ENCODE peak calls at places on chromosome 22, in five cellular contexts. K is fibroblast of lung, P is right lobe of liver, E is cardiac muscle cell, G is AG04450. A is an unnamed sample.

GRCh38 chr22:49281467-49282340 is 546.0 kb downstream of the BRD1 start:
- DNase-seq in K (no peak), P (no peak), E (no peak), G (no peak), A (no peak)

GRCh38 chr22:31734512-31734911 is 15.4 kb downstream of the PRR14L start:
- DNase-seq in K (peak), P (no peak), E (peak), G (peak), A (no peak)

GRCh38 chr22:40449676-40450035 is 79.3 kb downstream of the SGSM3 start:
- DNase-seq in K (peak), P (no peak), E (peak), G (no peak), A (no peak)

GRCh38 chr22:28171135-28171534 is 252.1 kb upstream of the PITPNB start:
- DNase-seq in K (peak), P (no peak), E (peak), G (no peak), A (no peak)

GRCh38 chr22:28920757-28921584 is 37.6 kb downstream of the ZNRF3 start:
- DNase-seq in K (no peak), P (no peak), E (no peak), G (no peak), A (no peak)

GRCh38 chr22:28935713-28936112 is 52.3 kb downstream of the ZNRF3 start:
- DNase-seq in K (no peak), P (no peak), E (no peak), G (no peak), A (no peak)

GRCh38 chr22:21972293-21972779 is 10.3 kb downstream of the TOP3B start:
- DNase-seq in K (peak), P (no peak), E (peak), G (no peak), A (peak)

GRCh38 chr22:20438678-20439492 is 1.3 kb upstream of the SCARF2 start:
- DNase-seq in K (no peak), P (no peak), E (no peak), G (no peak), A (no peak)

GRCh38 chr22:19962246-19962908 is 20.8 kb upstream of the TXNRD2 start:
- DNase-seq in K (peak), P (peak), E (peak), G (no peak), A (peak)

GRCh38 chr22:50115693-50116092 is 25.9 kb downstream of the MOV10L1 start:
- DNase-seq in K (peak), P (no peak), E (peak), G (no peak), A (peak)

GRCh38 chr22:49013707-49014106 is 814.0 kb downstream of the BRD1 start:
- DNase-seq in K (no peak), P (peak), E (no peak), G (no peak), A (no peak)

GRCh38 chr22:28907311-28908008 is 24.1 kb downstream of the ZNRF3 start:
- DNase-seq in K (no peak), P (no peak), E (no peak), G (no peak), A (no peak)

GRCh38 chr22:20448630-20449029 is 11.0 kb upstream of the SCARF2 start:
- DNase-seq in K (no peak), P (no peak), E (no peak), G (no peak), A (no peak)

GRCh38 chr22:21013742-21014201 is 1.2 kb upstream of the P2RX6 start:
- DNase-seq in K (no peak), P (no peak), E (no peak), G (no peak), A (no peak)

GRCh38 chr22:24996420-24996952 is 44.0 kb downstream of the KIAA1671 start:
- DNase-seq in K (peak), P (no peak), E (peak), G (no peak), A (peak)

GRCh38 chr22:17578129-17578754 is 14.9 kb downstream of the SLC25A18 start:
- DNase-seq in K (peak), P (peak), E (peak), G (no peak), A (peak)

GRCh38 chr22:39683639-39684038 is 113.1 kb downstream of the CACNA1I start:
- DNase-seq in K (no peak), P (no peak), E (no peak), G (no peak), A (no peak)

GRCh38 chr22:44676441-44677298 is 25.3 kb upstream of the PRR5 start:
- DNase-seq in K (no peak), P (no peak), E (peak), G (no peak), A (no peak)
- H3K4me3 ChIP-seq in K (no peak), P (peak), E (no peak), G (no peak), A (no peak)

GRCh38 chr22:33380789-33381530 is 322.8 kb upstream of the SYN3 start:
- DNase-seq in K (peak), P (no peak), E (peak), G (peak), A (no peak)
- H3K27ac ChIP-seq in K (no peak), P (no peak), E (no peak), G (peak), A (no peak)

GRCh38 chr22:33908201-33909074 is 11.8 kb downstream of the LARGE1 start:
- DNase-seq in K (no peak), P (no peak), E (no peak), G (no peak), A (no peak)
- H3K4me3 ChIP-seq in K (no peak), P (no peak), E (no peak), G (no peak), A (no peak)

GRCh38 chr22:30511109-30511508 is 5.6 kb upstream of the SEC14L4 start:
- DNase-seq in K (no peak), P (no peak), E (no peak), G (no peak), A (no peak)

GRCh38 chr22:30511903-30512302 is 6.4 kb upstream of the SEC14L4 start:
- DNase-seq in K (no peak), P (no peak), E (no peak), G (no peak), A (no peak)

GRCh38 chr22:30516273-30516672 is 10.8 kb upstream of the SEC14L4 start:
- DNase-seq in K (no peak), P (no peak), E (no peak), G (no peak), A (no peak)

GRCh38 chr22:30514252-30514651 is 8.8 kb upstream of the SEC14L4 start:
- DNase-seq in K (no peak), P (no peak), E (no peak), G (no peak), A (no peak)

DNA sequence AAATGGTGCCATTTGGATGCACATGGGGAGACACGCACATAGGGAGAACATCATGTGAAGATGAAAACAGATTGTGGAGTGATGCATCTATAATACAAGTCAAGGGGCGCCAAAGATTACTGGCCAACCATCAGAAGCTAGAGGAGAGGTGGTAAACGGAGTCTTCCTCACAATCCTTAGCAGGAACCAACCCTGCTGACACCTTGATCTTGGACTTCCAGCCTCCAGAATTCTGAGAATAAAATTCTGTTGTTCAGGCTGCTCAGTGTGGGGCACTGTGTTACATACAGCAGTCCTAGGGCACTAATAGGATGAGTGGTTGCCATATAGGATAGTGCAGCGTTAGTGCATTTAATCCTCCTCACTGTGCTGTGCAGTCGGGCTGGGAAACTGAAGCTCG is 8.0 kb upstream of the SEC14L4 start:
- DNase-seq in K (no peak), P (no peak), E (no peak), G (no peak), A (no peak)
- H3K27ac ChIP-seq in K (no peak), P (no peak), E (no peak), G (no peak), A (no peak)

DNA sequence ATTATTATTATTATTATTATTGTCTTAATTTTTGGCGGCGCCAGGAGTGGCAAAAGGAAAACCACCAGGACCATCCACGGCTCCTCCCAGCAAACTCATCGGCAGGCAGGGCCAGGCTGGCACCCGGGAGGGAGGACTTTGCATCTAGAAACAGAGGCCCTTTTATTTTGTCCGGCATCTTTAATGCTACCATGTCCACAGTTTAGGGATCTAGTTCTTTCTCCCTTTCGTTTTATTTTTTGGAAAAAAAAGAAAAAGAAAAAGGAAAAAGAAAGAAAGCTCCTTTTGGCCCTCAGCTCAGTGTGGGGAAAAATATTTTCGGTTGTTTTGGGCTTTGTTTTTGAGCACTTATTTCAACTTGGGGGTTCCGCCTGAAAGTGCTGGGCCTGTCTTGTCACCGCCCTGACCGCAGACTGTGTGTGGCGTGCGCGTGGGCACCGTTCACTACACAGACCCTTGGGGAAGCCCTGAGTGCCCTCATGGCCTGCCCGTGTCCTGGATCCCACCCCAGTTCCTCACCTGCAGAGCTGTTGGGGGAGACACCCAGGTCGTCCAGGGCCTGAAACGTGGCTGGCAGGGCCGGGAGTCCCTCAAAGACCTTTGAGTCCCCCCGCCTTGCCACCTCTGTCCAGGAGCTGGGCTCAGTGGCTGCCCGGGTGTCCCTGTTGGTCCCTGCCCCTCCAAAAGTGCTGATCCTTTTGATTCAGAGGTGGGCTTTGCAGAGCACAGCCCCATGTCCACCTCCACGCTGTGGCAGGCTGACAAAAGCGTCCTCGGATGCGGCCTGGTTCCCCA is 69.1 kb upstream of the PPARA start:
- DNase-seq in K (no peak), P (peak), E (no peak), G (no peak), A (no peak)
- H3K4me3 ChIP-seq in K (peak), P (peak), E (no peak), G (peak), A (no peak)

GRCh38 chr22:36405221-36405631 is 17.5 kb upstream of the MYH9 start:
- DNase-seq in K (no peak), P (no peak), E (no peak), G (no peak), A (no peak)
- H3K27ac ChIP-seq in K (no peak), P (peak), E (no peak), G (no peak), A (no peak)

GRCh38 chr22:47153854-47154542 is 391.5 kb downstream of the TBC1D22A start:
- DNase-seq in K (no peak), P (no peak), E (no peak), G (no peak), A (no peak)
- H3K4me3 ChIP-seq in K (no peak), P (no peak), E (no peak), G (peak), A (no peak)

DNA sequence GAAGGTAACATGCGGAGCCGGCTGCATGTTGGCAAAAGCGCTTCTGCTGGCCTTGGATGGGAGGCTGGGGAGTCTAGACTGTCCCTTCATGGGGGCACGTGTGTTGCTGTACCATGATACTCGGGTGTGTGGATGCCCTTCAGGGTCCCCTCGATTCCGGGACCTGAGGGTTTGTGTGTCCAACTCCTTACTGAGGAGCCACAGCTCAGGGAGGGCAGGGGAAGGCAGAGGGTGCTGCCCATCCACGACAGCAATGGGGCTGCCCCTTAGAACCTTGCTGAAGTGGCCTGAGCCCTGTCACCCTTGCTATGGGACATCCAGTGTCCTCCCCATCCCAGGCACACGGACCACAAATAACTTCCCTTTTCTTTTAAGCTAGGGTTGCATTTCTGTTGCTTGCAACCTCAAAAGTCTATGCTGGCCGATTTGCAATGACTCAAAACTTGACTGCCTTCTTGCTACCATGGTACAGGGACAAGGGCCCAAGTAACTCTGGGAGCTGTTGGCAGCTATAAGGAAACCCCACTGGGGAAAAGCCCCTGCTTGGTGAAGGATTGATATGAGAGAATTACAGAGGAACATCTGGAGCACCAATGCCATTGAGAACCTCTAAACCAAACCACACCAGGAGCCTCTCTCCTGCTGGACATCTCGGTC is 43.8 kb downstream of the RTL6 start:
- DNase-seq in K (no peak), P (no peak), E (no peak), G (no peak), A (no peak)
- H3K27ac ChIP-seq in K (no peak), P (no peak), E (no peak), G (no peak), A (no peak)

GRCh38 chr22:41863472-41863871 is 30.6 kb downstream of the SREBF2 start:
- DNase-seq in K (peak), P (no peak), E (no peak), G (no peak), A (no peak)
- H3K4me3 ChIP-seq in K (no peak), P (no peak), E (no peak), G (no peak), A (no peak)

GRCh38 chr22:23398701-23399366 is 181.3 kb downstream of the IGLL1 start:
- DNase-seq in K (no peak), P (no peak), E (no peak), G (no peak), A (no peak)

GRCh38 chr22:23396362-23397007 is 183.6 kb downstream of the IGLL1 start:
- DNase-seq in K (no peak), P (no peak), E (no peak), G (no peak), A (no peak)

GRCh38 chr22:23397618-23398567 is 182.2 kb downstream of the IGLL1 start:
- DNase-seq in K (no peak), P (no peak), E (no peak), G (no peak), A (no peak)

GRCh38 chr22:23395476-23396361 is 184.4 kb downstream of the IGLL1 start:
- DNase-seq in K (no peak), P (no peak), E (no peak), G (no peak), A (no peak)

DNA sequence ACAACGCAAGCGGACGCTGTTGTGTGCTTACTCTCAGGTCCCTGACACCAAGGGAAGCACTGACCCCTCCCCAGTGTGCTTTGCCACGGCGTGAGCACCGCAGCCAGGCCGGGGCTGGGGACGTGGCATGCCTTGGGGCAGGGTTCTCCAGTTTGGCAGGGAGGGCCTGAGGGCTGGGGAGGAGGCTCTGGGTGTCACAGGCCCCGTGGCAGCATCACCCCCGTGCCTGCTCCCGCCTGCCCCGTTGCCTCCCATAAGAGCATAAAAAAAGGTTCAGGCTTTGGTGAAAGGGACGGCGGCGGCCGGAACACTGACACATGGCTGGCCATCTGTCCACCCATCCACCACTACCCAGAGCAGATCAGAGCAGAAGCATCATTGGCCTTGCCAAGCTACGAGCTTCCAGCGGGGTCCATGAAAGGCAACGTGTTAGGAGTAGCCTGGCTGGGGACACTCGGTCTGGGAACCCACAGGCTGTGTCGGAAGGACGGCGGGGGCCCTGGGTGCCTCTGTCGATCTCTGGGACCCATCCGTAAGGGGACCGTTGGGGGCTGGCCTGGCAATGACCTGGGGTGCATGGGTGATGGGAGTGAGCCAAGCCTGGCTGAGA is 183.0 kb downstream of the IGLL1 start:
- DNase-seq in K (no peak), P (no peak), E (no peak), G (no peak), A (no peak)
- H3K27ac ChIP-seq in K (no peak), P (no peak), E (no peak), G (no peak), A (no peak)